ENCODE peak calls at places on chromosomes 2 and 18, in ten cellular contexts. Z is tibial nerve, L is Peyer's patch, E is foreskin fibroblast, T is stomach, M is Karpas-422, P is GM12865, N is AG04450, V is SK-N-SH, H is cardiac fibroblast. K is an unnamed sample.

GRCh38 chr2:188813846-188814245 is 160.3 kb upstream of the COL3A1 start:
- DNase-seq in Z (no peak), L (no peak), E (no peak), T (no peak), M (no peak), P (no peak), N (no peak), V (no peak), H (peak), K (no peak)

GRCh38 chr2:25339791-25340339 is 1.9 kb downstream of the DNMT3A start:
- DNase-seq in Z (peak), L (peak), E (no peak), T (peak), M (no peak), P (no peak), N (no peak), V (no peak), H (no peak), K (no peak)

GRCh38 chr2:142870516-142870915 is 6.9 kb upstream of the KYNU start:
- DNase-seq in Z (no peak), L (no peak), E (no peak), T (no peak), M (no peak), P (no peak), N (no peak), V (no peak), H (peak), K (no peak)

GRCh38 chr2:80302465-80303005 is 2.0 kb downstream of the LRRTM1 start:
- DNase-seq in Z (no peak), L (no peak), E (no peak), T (no peak), M (no peak), P (no peak), N (no peak), V (peak), H (no peak), K (no peak)

GRCh38 chr2:184006998-184007397 is 591.3 kb upstream of the ZNF804A start:
- DNase-seq in Z (no peak), L (no peak), E (no peak), T (no peak), M (no peak), P (no peak), N (no peak), V (no peak), H (no peak), K (no peak)

GRCh38 chr2:42568431-42569115 is at the start of gene MTA3:
- DNase-seq in Z (peak), L (peak), E (peak), T (peak), M (peak), P (peak), N (no peak), V (peak), H (peak), K (no peak)

GRCh38 chr2:109330056-109330455 is 201.1 kb downstream of the SH3RF3 start:
- DNase-seq in Z (no peak), L (no peak), E (peak), T (no peak), M (no peak), P (no peak), N (no peak), V (no peak), H (peak), K (no peak)

GRCh38 chr2:33531345-33532059 is 55.1 kb downstream of the RASGRP3 start:
- DNase-seq in Z (no peak), L (no peak), E (peak), T (no peak), M (no peak), P (peak), N (no peak), V (no peak), H (peak), K (no peak)

GRCh38 chr2:10267551-10268465 is 34.9 kb upstream of the HPCAL1 start:
- DNase-seq in Z (no peak), L (no peak), E (no peak), T (peak), M (no peak), P (no peak), N (no peak), V (no peak), H (no peak), K (no peak)

GRCh38 chr2:211860224-211860623 is 678.4 kb downstream of the ERBB4 start:
- DNase-seq in Z (no peak), L (no peak), E (peak), T (no peak), M (no peak), P (no peak), N (no peak), V (peak), H (no peak), K (no peak)

GRCh38 chr2:38215511-38215910 is 139.6 kb upstream of the CYP1B1 start:
- DNase-seq in Z (no peak), L (no peak), E (no peak), T (no peak), M (no peak), P (no peak), N (no peak), V (no peak), H (no peak), K (no peak)

GRCh38 chr2:199798881-199799580 is 52.0 kb downstream of the FTCDNL1 start:
- DNase-seq in Z (no peak), L (no peak), E (no peak), T (no peak), M (no peak), P (no peak), N (no peak), V (no peak), H (no peak), K (no peak)

GRCh38 chr2:239791727-239792648 is 233.2 kb downstream of the NDUFA10 start:
- DNase-seq in Z (no peak), L (no peak), E (no peak), T (peak), M (no peak), P (no peak), N (no peak), V (no peak), H (no peak), K (no peak)

GRCh38 chr2:10765461-10765860 is 44.0 kb downstream of the ATP6V1C2 start:
- DNase-seq in Z (no peak), L (no peak), E (no peak), T (no peak), M (no peak), P (no peak), N (no peak), V (no peak), H (no peak), K (no peak)

GRCh38 chr18:40109251-40110049 is 1845.6 kb upstream of the PIK3C3 start:
- DNase-seq in Z (no peak), L (no peak), E (no peak), T (no peak), M (no peak), P (peak), N (no peak), V (no peak), H (no peak), K (no peak)

GRCh38 chr2:201779996-201780673 is 598 bp downstream of the ALS2 start:
- DNase-seq in Z (no peak), L (no peak), E (no peak), T (no peak), M (peak), P (no peak), N (no peak), V (no peak), H (peak), K (no peak)

GRCh38 chr2:68799138-68799537 is 64.5 kb downstream of the ARHGAP25 start:
- DNase-seq in Z (no peak), L (no peak), E (no peak), T (no peak), M (no peak), P (no peak), N (no peak), V (peak), H (no peak), K (no peak)

GRCh38 chr2:215793747-215794595 is 219.4 kb downstream of the MREG start:
- DNase-seq in Z (no peak), L (no peak), E (peak), T (peak), M (no peak), P (peak), N (peak), V (no peak), H (peak), K (no peak)

GRCh38 chr18:32261003-32261402 is 71.2 kb downstream of the MEP1B start:
- DNase-seq in Z (no peak), L (no peak), E (no peak), T (no peak), M (no peak), P (no peak), N (no peak), V (no peak), H (no peak), K (no peak)

GRCh38 chr2:85353876-85354285 is 447 bp downstream of the RETSAT start:
- DNase-seq in Z (no peak), L (peak), E (no peak), T (peak), M (peak), P (peak), N (no peak), V (peak), H (peak), K (no peak)

GRCh38 chr2:30934071-30934470 is 126.8 kb upstream of the CAPN13 start:
- DNase-seq in Z (no peak), L (no peak), E (no peak), T (no peak), M (no peak), P (no peak), N (no peak), V (no peak), H (no peak), K (no peak)

GRCh38 chr2:147204102-147204501 is 640.7 kb upstream of the ACVR2A start:
- DNase-seq in Z (no peak), L (no peak), E (peak), T (no peak), M (no peak), P (no peak), N (no peak), V (no peak), H (peak), K (no peak)

DNA sequence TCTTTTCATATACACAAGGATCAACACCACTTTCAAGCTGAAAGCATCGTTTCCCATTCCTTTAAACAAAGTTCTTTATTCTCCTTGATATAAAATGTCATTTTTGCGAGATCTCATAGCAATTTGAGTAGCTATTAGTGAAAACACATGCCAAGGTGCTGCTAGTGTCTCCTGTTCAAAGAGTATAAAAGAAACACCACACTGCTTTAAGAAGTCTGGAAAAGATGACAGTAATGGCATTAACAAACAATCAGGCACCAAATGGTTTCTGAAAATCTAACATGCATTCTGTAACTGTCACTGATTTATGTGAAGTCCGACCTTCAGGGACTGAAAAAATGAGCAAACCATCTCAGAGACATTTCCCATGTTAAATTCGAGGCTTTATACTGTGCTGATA is 2.4 kb downstream of the CCBE1 start:
- DNase-seq in Z (no peak), L (no peak), E (no peak), T (no peak), M (no peak), P (no peak), N (no peak), V (no peak), H (no peak), K (no peak)
- H3K4me3 ChIP-seq in Z (no peak), L (no peak), E (peak), T (no peak), M (no peak), P (no peak), N (peak), V (no peak), H (no peak), K (no peak)

GRCh38 chr18:70126832-70127231 is 78.7 kb downstream of the RTTN start:
- DNase-seq in Z (no peak), L (no peak), E (no peak), T (no peak), M (no peak), P (no peak), N (no peak), V (peak), H (no peak), K (no peak)

GRCh38 chr18:70124139-70124538 is 81.3 kb downstream of the RTTN start:
- DNase-seq in Z (no peak), L (no peak), E (no peak), T (no peak), M (no peak), P (no peak), N (no peak), V (no peak), H (no peak), K (no peak)

GRCh38 chr18:70127307-70127828 is 78.1 kb downstream of the RTTN start:
- DNase-seq in Z (no peak), L (no peak), E (no peak), T (no peak), M (no peak), P (no peak), N (no peak), V (no peak), H (no peak), K (no peak)

GRCh38 chr18:70121842-70122241 is 83.6 kb downstream of the RTTN start:
- DNase-seq in Z (no peak), L (no peak), E (no peak), T (no peak), M (no peak), P (peak), N (no peak), V (no peak), H (no peak), K (no peak)
- H3K4me3 ChIP-seq in Z (no peak), L (no peak), E (no peak), T (no peak), M (no peak), P (no peak), N (no peak), V (no peak), H (no peak), K (no peak)

DNA sequence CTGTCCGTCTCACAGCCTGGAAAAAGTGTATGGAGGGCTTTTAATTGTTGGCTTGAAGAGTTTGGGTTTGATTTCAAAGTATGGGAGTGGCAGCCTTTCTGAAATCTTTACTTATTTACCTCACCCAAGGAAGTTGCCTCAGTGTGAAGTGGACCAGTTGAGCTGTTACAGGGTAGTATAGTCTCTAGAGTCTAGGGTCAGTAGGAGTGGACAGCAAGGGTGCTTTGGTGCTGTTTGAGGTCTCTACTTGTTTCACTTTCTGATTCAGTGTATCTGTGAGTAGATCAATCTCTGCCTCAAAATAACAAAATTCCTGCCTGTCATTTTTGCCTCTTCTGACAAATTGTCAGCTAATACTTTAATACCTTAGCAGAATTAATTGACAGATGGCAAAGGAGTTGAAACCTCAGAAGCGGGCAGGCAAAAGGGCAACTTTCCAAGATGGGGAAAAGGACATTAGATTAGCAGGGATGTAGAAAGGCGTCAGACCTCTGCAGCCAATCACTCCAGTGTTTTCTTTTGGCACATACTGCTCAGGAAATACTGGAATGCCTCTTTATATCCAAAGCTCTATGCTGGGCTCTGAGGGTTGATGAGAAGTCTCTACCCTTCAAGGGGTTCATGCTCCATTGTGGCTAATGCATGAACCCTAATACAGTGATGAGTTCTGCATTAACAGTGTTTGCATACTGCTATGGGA is 5.9 kb downstream of the RIOK3 start:
- DNase-seq in Z (no peak), L (no peak), E (no peak), T (no peak), M (no peak), P (no peak), N (no peak), V (no peak), H (no peak), K (no peak)
- H3K4me3 ChIP-seq in Z (no peak), L (peak), E (no peak), T (no peak), M (no peak), P (no peak), N (no peak), V (no peak), H (no peak), K (no peak)

GRCh38 chr2:218577482-218578220 is 9.0 kb downstream of the CNOT9 start:
- DNase-seq in Z (no peak), L (no peak), E (no peak), T (no peak), M (no peak), P (no peak), N (no peak), V (no peak), H (no peak), K (no peak)
- H3K4me3 ChIP-seq in Z (no peak), L (no peak), E (no peak), T (no peak), M (no peak), P (no peak), N (no peak), V (no peak), H (no peak), K (no peak)

DNA sequence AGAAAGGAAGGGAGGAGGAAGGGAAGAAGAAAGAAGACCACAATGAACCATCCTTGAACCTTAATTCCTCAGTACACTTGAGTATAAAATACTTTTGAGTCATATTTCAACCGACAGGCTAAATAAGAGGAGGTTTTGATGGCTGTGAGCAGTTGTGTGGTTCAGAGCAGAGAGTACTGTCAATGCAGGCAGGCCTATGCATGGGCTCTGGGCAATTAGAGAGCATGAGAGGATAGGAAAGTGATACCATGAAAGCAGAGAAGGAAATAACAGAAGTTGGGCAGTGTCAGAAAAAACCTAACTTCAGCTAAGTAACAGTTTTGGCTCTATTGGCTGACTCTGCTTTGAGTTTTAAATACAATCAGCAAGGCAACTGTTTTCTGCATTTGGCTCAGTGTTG is 123.6 kb upstream of the STK17B start:
- DNase-seq in Z (no peak), L (no peak), E (no peak), T (no peak), M (peak), P (peak), N (no peak), V (no peak), H (no peak), K (no peak)
- H3K4me3 ChIP-seq in Z (no peak), L (no peak), E (no peak), T (no peak), M (no peak), P (no peak), N (no peak), V (no peak), H (no peak), K (no peak)

GRCh38 chr2:222876947-222877346 is 16.1 kb downstream of the ACSL3 start:
- DNase-seq in Z (no peak), L (no peak), E (no peak), T (no peak), M (no peak), P (no peak), N (no peak), V (no peak), H (no peak), K (no peak)

GRCh38 chr2:222877556-222878278 is 16.9 kb downstream of the ACSL3 start:
- DNase-seq in Z (no peak), L (no peak), E (no peak), T (no peak), M (no peak), P (no peak), N (no peak), V (no peak), H (no peak), K (no peak)

GRCh38 chr2:222879602-222879933 is 18.7 kb downstream of the ACSL3 start:
- DNase-seq in Z (no peak), L (no peak), E (no peak), T (no peak), M (no peak), P (no peak), N (no peak), V (no peak), H (no peak), K (no peak)

GRCh38 chr2:222878877-222879601 is 18.2 kb downstream of the ACSL3 start:
- DNase-seq in Z (no peak), L (no peak), E (peak), T (no peak), M (no peak), P (no peak), N (no peak), V (no peak), H (peak), K (no peak)

GRCh38 chr2:222878284-222878876 is 17.5 kb downstream of the ACSL3 start:
- DNase-seq in Z (no peak), L (no peak), E (no peak), T (no peak), M (no peak), P (no peak), N (no peak), V (no peak), H (no peak), K (no peak)
- H3K4me3 ChIP-seq in Z (no peak), L (no peak), E (no peak), T (no peak), M (no peak), P (no peak), N (no peak), V (no peak), H (no peak), K (no peak)

DNA sequence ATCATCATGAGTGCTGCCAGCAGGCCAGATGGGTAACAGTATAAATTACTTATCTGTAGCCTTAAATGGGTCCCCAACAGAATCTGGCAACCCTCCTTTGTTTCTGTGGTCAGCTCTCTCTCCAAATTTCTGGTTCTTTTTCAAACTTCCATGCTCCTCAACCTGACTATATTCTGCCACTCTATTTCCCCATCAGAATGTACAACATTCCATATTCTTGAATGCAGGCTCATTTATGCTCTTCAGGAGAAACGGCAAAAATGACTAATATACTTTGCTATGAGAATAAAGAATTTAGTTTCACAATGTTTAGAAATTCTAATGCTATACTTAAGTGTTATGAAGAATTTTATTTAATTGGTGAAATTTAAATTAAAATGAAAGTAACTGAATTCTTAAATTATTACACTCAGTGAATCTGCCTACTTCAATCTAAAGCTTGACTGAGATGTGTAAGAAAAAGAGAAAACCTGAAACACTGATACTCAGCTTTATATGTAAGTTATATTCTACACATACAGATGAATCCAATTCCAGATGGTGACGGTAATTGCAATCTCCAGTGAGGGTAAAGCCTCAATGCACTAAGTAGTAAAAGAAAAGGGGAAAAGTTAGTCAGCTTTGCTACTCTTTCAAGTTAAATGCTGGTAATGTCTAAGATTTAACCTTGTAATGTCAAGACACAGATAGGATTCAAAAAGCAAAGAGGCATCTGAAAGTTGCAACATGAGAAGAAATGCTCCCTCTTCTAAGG is 24.7 kb downstream of the LPIN2 start:
- DNase-seq in Z (no peak), L (no peak), E (peak), T (no peak), M (no peak), P (no peak), N (peak), V (no peak), H (peak), K (no peak)
- H3K4me3 ChIP-seq in Z (no peak), L (no peak), E (no peak), T (no peak), M (no peak), P (no peak), N (no peak), V (no peak), H (no peak), K (no peak)

GRCh38 chr2:105731511-105731910 is 13.2 kb upstream of the NCK2 start:
- DNase-seq in Z (no peak), L (no peak), E (no peak), T (no peak), M (no peak), P (no peak), N (no peak), V (no peak), H (peak), K (no peak)
- H3K4me3 ChIP-seq in Z (no peak), L (no peak), E (no peak), T (no peak), M (no peak), P (no peak), N (no peak), V (no peak), H (no peak), K (no peak)